ENCODE peak calls at places on chromosomes 16 and 17, in eight cellular contexts. One of them, this sample, is unnamed.

GRCh38 chr17:9647014-9647413 is 1.7 kb downstream of the USP43 start:
- DNase-seq in AG08396: no peak
- DNase-seq in GM10248: no peak
- DNase-seq in GM03348: no peak
- DNase-seq in neural progenitor cell: peak
- DNase-seq in EL: no peak
- DNase-seq in midbrain: no peak
- DNase-seq in NCI-H748 treated with DMSO at 0.1 percent for 48 hours: peak
- DNase-seq in this sample: no peak

GRCh38 chr17:66990047-66990446 is 25.5 kb downstream of the CACNG4 start:
- DNase-seq in NCI-H748 treated with DMSO at 0.1 percent for 48 hours: no peak
- DNase-seq in AG08396: no peak
- DNase-seq in GM03348: no peak
- DNase-seq in midbrain: no peak
- DNase-seq in neural progenitor cell: no peak
- DNase-seq in EL: no peak
- DNase-seq in GM10248: no peak
- DNase-seq in this sample: no peak

GRCh38 chr16:68907297-68907999 is 64.1 kb downstream of the TANGO6 start:
- DNase-seq in NCI-H748 treated with DMSO at 0.1 percent for 48 hours: no peak
- DNase-seq in EL: no peak
- DNase-seq in GM10248: no peak
- DNase-seq in neural progenitor cell: peak
- DNase-seq in GM03348: no peak
- DNase-seq in midbrain: no peak
- DNase-seq in AG08396: no peak
- DNase-seq in this sample: no peak

GRCh38 chr17:9252525-9252924 is 231.2 kb downstream of the NTN1 start:
- DNase-seq in NCI-H748 treated with DMSO at 0.1 percent for 48 hours: no peak
- DNase-seq in neural progenitor cell: no peak
- DNase-seq in GM03348: no peak
- DNase-seq in midbrain: no peak
- DNase-seq in GM10248: no peak
- DNase-seq in EL: no peak
- DNase-seq in AG08396: no peak
- DNase-seq in this sample: no peak

GRCh38 chr17:6430769-6431168 is 4.2 kb downstream of the AIPL1 start:
- DNase-seq in GM10248: no peak
- DNase-seq in AG08396: no peak
- DNase-seq in EL: no peak
- DNase-seq in midbrain: no peak
- DNase-seq in neural progenitor cell: no peak
- DNase-seq in GM03348: no peak
- DNase-seq in NCI-H748 treated with DMSO at 0.1 percent for 48 hours: no peak
- DNase-seq in this sample: no peak

GRCh38 chr17:8020776-8021564 is 17.9 kb upstream of the ALOX15B start:
- DNase-seq in GM03348: no peak
- DNase-seq in midbrain: no peak
- DNase-seq in AG08396: no peak
- DNase-seq in NCI-H748 treated with DMSO at 0.1 percent for 48 hours: no peak
- DNase-seq in neural progenitor cell: no peak
- DNase-seq in EL: no peak
- DNase-seq in GM10248: no peak
- DNase-seq in this sample: no peak

GRCh38 chr17:73643012-73643845 is 1.0 kb downstream of the SDK2 start:
- DNase-seq in EL: no peak
- DNase-seq in midbrain: peak
- DNase-seq in AG08396: peak
- DNase-seq in neural progenitor cell: peak
- DNase-seq in NCI-H748 treated with DMSO at 0.1 percent for 48 hours: peak
- DNase-seq in GM10248: no peak
- DNase-seq in GM03348: peak
- DNase-seq in this sample: no peak

GRCh38 chr16:83011101-83011720 is 384.4 kb downstream of the CDH13 start:
- DNase-seq in NCI-H748 treated with DMSO at 0.1 percent for 48 hours: no peak
- DNase-seq in EL: no peak
- DNase-seq in neural progenitor cell: no peak
- DNase-seq in AG08396: no peak
- DNase-seq in GM10248: no peak
- DNase-seq in midbrain: no peak
- DNase-seq in GM03348: no peak
- DNase-seq in this sample: peak

GRCh38 chr17:61492759-61493526 is 40.7 kb downstream of the TBX4 start:
- DNase-seq in AG08396: peak
- DNase-seq in NCI-H748 treated with DMSO at 0.1 percent for 48 hours: no peak
- DNase-seq in midbrain: no peak
- DNase-seq in neural progenitor cell: no peak
- DNase-seq in GM10248: no peak
- DNase-seq in GM03348: peak
- DNase-seq in EL: peak
- DNase-seq in this sample: no peak

GRCh38 chr16:22326771-22327445 is 29.7 kb downstream of the POLR3E start:
- DNase-seq in AG08396: no peak
- DNase-seq in GM03348: no peak
- DNase-seq in midbrain: no peak
- DNase-seq in NCI-H748 treated with DMSO at 0.1 percent for 48 hours: no peak
- DNase-seq in neural progenitor cell: no peak
- DNase-seq in GM10248: no peak
- DNase-seq in EL: no peak
- DNase-seq in this sample: peak

GRCh38 chr17:42363767-42364585 is 24.3 kb downstream of the STAT3 start:
- DNase-seq in NCI-H748 treated with DMSO at 0.1 percent for 48 hours: no peak
- DNase-seq in neural progenitor cell: no peak
- DNase-seq in GM10248: no peak
- DNase-seq in EL: peak
- DNase-seq in GM03348: no peak
- DNase-seq in midbrain: no peak
- DNase-seq in AG08396: no peak
- DNase-seq in this sample: no peak

GRCh38 chr16:85555549-85556455 is 57.3 kb upstream of the GSE1 start:
- DNase-seq in neural progenitor cell: no peak
- DNase-seq in GM03348: peak
- DNase-seq in EL: peak
- DNase-seq in NCI-H748 treated with DMSO at 0.1 percent for 48 hours: peak
- DNase-seq in midbrain: no peak
- DNase-seq in AG08396: peak
- DNase-seq in GM10248: peak
- DNase-seq in this sample: no peak

GRCh38 chr17:44981221-44981968 is 13.3 kb upstream of the C1QL1 start:
- DNase-seq in GM03348: no peak
- DNase-seq in NCI-H748 treated with DMSO at 0.1 percent for 48 hours: no peak
- DNase-seq in AG08396: peak
- DNase-seq in midbrain: no peak
- DNase-seq in neural progenitor cell: no peak
- DNase-seq in EL: peak
- DNase-seq in GM10248: no peak
- DNase-seq in this sample: no peak

GRCh38 chr17:32279933-32280716 is 14.5 kb downstream of the RHBDL3 start:
- DNase-seq in midbrain: no peak
- DNase-seq in GM10248: no peak
- DNase-seq in NCI-H748 treated with DMSO at 0.1 percent for 48 hours: no peak
- DNase-seq in AG08396: no peak
- DNase-seq in neural progenitor cell: peak
- DNase-seq in GM03348: no peak
- DNase-seq in EL: no peak
- DNase-seq in this sample: no peak

This sample was measured in esophagus muscularis mucosa.